ENCODE peak calls at places on chromosomes 16 and 17, in nine cellular contexts. One of them, this sample, is unnamed.

GRCh38 chr17:66747561-66748275 is 87.2 kb upstream of the CACNG5 start:
- DNase-seq in fibroblast of lung: peak; percentile 89
- DNase-seq in GM23338: no peak
- DNase-seq in mammary epithelial cell: peak; percentile 3
- DNase-seq in neural progenitor cell: no peak
- DNase-seq in GM23248: peak; percentile 94
- DNase-seq in astrocyte: peak; percentile 86
- DNase-seq in PC-3: peak; percentile 84
- DNase-seq in GM12878: no peak
- DNase-seq in this sample: no peak

GRCh38 chr16:75550211-75550662 is 5.8 kb downstream of the TMEM231 start:
- DNase-seq in fibroblast of lung: peak; percentile 55
- DNase-seq in GM23338: peak; percentile 89
- DNase-seq in mammary epithelial cell: peak; percentile 88
- DNase-seq in neural progenitor cell: peak; percentile 69
- DNase-seq in GM23248: peak; percentile 49
- DNase-seq in astrocyte: peak; percentile 47
- DNase-seq in PC-3: peak; percentile 33
- DNase-seq in GM12878: peak; percentile 69
- DNase-seq in this sample: peak; percentile 57

GRCh38 chr16:53041196-53041977 is 11.3 kb downstream of the CHD9NB start:
- DNase-seq in fibroblast of lung: no peak
- DNase-seq in GM23338: peak; percentile 59
- DNase-seq in mammary epithelial cell: peak; percentile 90
- DNase-seq in neural progenitor cell: peak; percentile 40
- DNase-seq in GM23248: no peak
- DNase-seq in astrocyte: no peak
- DNase-seq in PC-3: no peak
- DNase-seq in GM12878: no peak
- DNase-seq in this sample: peak; percentile 62

GRCh38 chr16:75087040-75087979 is 29.3 kb downstream of the LDHD start:
- DNase-seq in fibroblast of lung: peak; percentile 45
- DNase-seq in GM23338: no peak
- DNase-seq in mammary epithelial cell: peak; percentile 18
- DNase-seq in neural progenitor cell: no peak
- DNase-seq in GM23248: peak; percentile 44
- DNase-seq in astrocyte: peak; percentile 31
- DNase-seq in PC-3: no peak
- DNase-seq in GM12878: no peak
- DNase-seq in this sample: peak; percentile 60

GRCh38 chr16:56241596-56241995 is 50.3 kb downstream of the GNAO1 start:
- DNase-seq in fibroblast of lung: peak; percentile 29
- DNase-seq in GM23338: no peak
- DNase-seq in mammary epithelial cell: peak; percentile 9
- DNase-seq in neural progenitor cell: no peak
- DNase-seq in GM23248: no peak
- DNase-seq in astrocyte: peak; percentile 3
- DNase-seq in PC-3: peak; percentile 18
- DNase-seq in GM12878: no peak
- DNase-seq in this sample: no peak

GRCh38 chr16:15653227-15653626 is 3.2 kb downstream of the NDE1 start:
- DNase-seq in fibroblast of lung: peak; percentile 92
- DNase-seq in GM23338: no peak
- DNase-seq in mammary epithelial cell: peak; percentile 80
- DNase-seq in neural progenitor cell: no peak
- DNase-seq in GM23248: peak; percentile 93
- DNase-seq in astrocyte: peak; percentile 90
- DNase-seq in PC-3: peak; percentile 32
- DNase-seq in GM12878: no peak
- DNase-seq in this sample: no peak

GRCh38 chr16:47643610-47644009 is 182.5 kb downstream of the PHKB start:
- DNase-seq in fibroblast of lung: peak; percentile 16
- DNase-seq in GM23338: no peak
- DNase-seq in mammary epithelial cell: no peak
- DNase-seq in neural progenitor cell: no peak
- DNase-seq in GM23248: peak; percentile 5
- DNase-seq in astrocyte: peak; percentile 11
- DNase-seq in PC-3: no peak
- DNase-seq in GM12878: no peak
- DNase-seq in this sample: no peak

GRCh38 chr17:17902357-17902756 is 65.6 kb upstream of the SREBF1 start:
- DNase-seq in fibroblast of lung: no peak
- DNase-seq in GM23338: peak; percentile 35
- DNase-seq in mammary epithelial cell: no peak
- DNase-seq in neural progenitor cell: no peak
- DNase-seq in GM23248: no peak
- DNase-seq in astrocyte: no peak
- DNase-seq in PC-3: peak; percentile 31
- DNase-seq in GM12878: no peak
- DNase-seq in this sample: no peak

GRCh38 chr16:69107311-69107962 is 2.0 kb downstream of the HAS3 start:
- DNase-seq in fibroblast of lung: peak; percentile 22
- DNase-seq in GM23338: peak; percentile 60
- DNase-seq in mammary epithelial cell: peak; percentile 52
- DNase-seq in neural progenitor cell: peak; percentile 67
- DNase-seq in GM23248: peak; percentile 67
- DNase-seq in astrocyte: no peak
- DNase-seq in PC-3: peak; percentile 36
- DNase-seq in GM12878: no peak
- DNase-seq in this sample: peak; percentile 37

GRCh38 chr17:7029659-7030058 is 6.2 kb upstream of the SLC16A13 start:
- DNase-seq in fibroblast of lung: no peak
- DNase-seq in GM23338: no peak
- DNase-seq in mammary epithelial cell: no peak
- DNase-seq in neural progenitor cell: no peak
- DNase-seq in GM23248: no peak
- DNase-seq in astrocyte: no peak
- DNase-seq in PC-3: no peak
- DNase-seq in GM12878: no peak
- DNase-seq in this sample: no peak

GRCh38 chr17:73282629-73283028 is 20.9 kb upstream of the CPSF4L start:
- DNase-seq in fibroblast of lung: no peak
- DNase-seq in GM23338: no peak
- DNase-seq in mammary epithelial cell: no peak
- DNase-seq in neural progenitor cell: no peak
- DNase-seq in GM23248: no peak
- DNase-seq in astrocyte: no peak
- DNase-seq in PC-3: no peak
- DNase-seq in GM12878: no peak
- DNase-seq in this sample: no peak

DNA sequence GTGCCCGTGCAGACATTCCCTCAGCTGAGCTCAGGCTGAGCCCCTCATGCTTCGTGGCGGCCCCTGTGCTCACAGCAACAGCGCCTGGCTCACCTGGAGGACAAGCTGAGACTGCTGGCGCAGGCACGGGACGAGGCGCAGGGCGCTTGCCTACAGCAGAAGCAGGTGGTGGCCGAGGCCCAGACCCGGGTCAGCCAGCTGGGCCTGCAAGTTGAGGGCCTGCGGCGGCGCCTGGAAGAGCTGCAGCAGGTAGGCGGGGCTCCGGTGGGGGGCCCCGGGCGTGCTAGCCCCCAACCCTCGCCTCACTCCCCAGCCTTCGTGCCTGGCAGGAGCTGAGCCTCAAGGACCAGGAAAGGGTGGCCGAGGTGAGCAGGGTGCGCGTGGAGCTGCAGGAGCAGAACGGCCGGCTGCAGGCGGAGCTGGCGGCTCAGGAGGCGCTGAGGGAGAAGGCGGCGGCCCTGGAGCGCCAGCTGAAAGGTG is 1.4 kb upstream of the RAC3 start:
- DNase-seq in fibroblast of lung: no peak
- DNase-seq in GM23338: no peak
- DNase-seq in mammary epithelial cell: no peak
- DNase-seq in neural progenitor cell: no peak
- DNase-seq in GM23248: no peak
- DNase-seq in astrocyte: no peak
- DNase-seq in PC-3: no peak
- DNase-seq in GM12878: no peak
- DNase-seq in this sample: no peak
- H2AFZ ChIP-seq in fibroblast of lung: no peak overlapping the region
- H2AFZ ChIP-seq in GM23338: no peak overlapping the region
- H2AFZ ChIP-seq in mammary epithelial cell: no peak overlapping the region
- H2AFZ ChIP-seq in neural progenitor cell: no peak overlapping the region
- H2AFZ ChIP-seq in GM23248: no peak overlapping the region
- H2AFZ ChIP-seq in astrocyte: peak overlapping the region; percentile 87
- H2AFZ ChIP-seq in PC-3: no peak overlapping the region
- H2AFZ ChIP-seq in GM12878: no peak overlapping the region
- H2AFZ ChIP-seq in this sample: no peak overlapping the region

GRCh38 chr16:88807142-88807625 is 3.6 kb downstream of the CDT1 start:
- DNase-seq in fibroblast of lung: no peak
- DNase-seq in GM23338: no peak
- DNase-seq in mammary epithelial cell: no peak
- DNase-seq in neural progenitor cell: no peak
- DNase-seq in GM23248: no peak
- DNase-seq in astrocyte: no peak
- DNase-seq in PC-3: no peak
- DNase-seq in GM12878: no peak
- DNase-seq in this sample: no peak

GRCh38 chr16:88805887-88806393 is 2.4 kb downstream of the CDT1 start:
- DNase-seq in fibroblast of lung: no peak
- DNase-seq in GM23338: no peak
- DNase-seq in mammary epithelial cell: no peak
- DNase-seq in neural progenitor cell: no peak
- DNase-seq in GM23248: no peak
- DNase-seq in astrocyte: no peak
- DNase-seq in PC-3: no peak
- DNase-seq in GM12878: no peak
- DNase-seq in this sample: no peak

GRCh38 chr16:88807626-88808453 is 3.9 kb downstream of the APRT start:
- DNase-seq in fibroblast of lung: no peak
- DNase-seq in GM23338: no peak
- DNase-seq in mammary epithelial cell: no peak
- DNase-seq in neural progenitor cell: no peak
- DNase-seq in GM23248: no peak
- DNase-seq in astrocyte: no peak
- DNase-seq in PC-3: no peak
- DNase-seq in GM12878: no peak
- DNase-seq in this sample: no peak

GRCh38 chr16:88805340-88805715 is 1.7 kb downstream of the CDT1 start:
- DNase-seq in fibroblast of lung: no peak
- DNase-seq in GM23338: no peak
- DNase-seq in mammary epithelial cell: no peak
- DNase-seq in neural progenitor cell: no peak
- DNase-seq in GM23248: no peak
- DNase-seq in astrocyte: no peak
- DNase-seq in PC-3: no peak
- DNase-seq in GM12878: no peak
- DNase-seq in this sample: no peak

GRCh38 chr16:88806491-88807111 is 3.0 kb downstream of the CDT1 start:
- DNase-seq in fibroblast of lung: no peak
- DNase-seq in GM23338: no peak
- DNase-seq in mammary epithelial cell: no peak
- DNase-seq in neural progenitor cell: no peak
- DNase-seq in GM23248: no peak
- DNase-seq in astrocyte: no peak
- DNase-seq in PC-3: no peak
- DNase-seq in GM12878: no peak
- DNase-seq in this sample: no peak
- H3K36me3 ChIP-seq in fibroblast of lung: peaks cover 25% of the 10 kb centered on the region
- H3K36me3 ChIP-seq in GM23338: peaks cover 19% of the 10 kb centered on the region
- H3K36me3 ChIP-seq in mammary epithelial cell: peaks cover 22% of the 10 kb centered on the region
- H3K36me3 ChIP-seq in neural progenitor cell: no peaks in the 10 kb centered on the region
- H3K36me3 ChIP-seq in GM23248: no peaks in the 10 kb centered on the region
- H3K36me3 ChIP-seq in astrocyte: peaks cover 3% of the 10 kb centered on the region
- H3K36me3 ChIP-seq in PC-3: peaks cover 12% of the 10 kb centered on the region
- H3K36me3 ChIP-seq in GM12878: peaks cover 6% of the 10 kb centered on the region
- H3K36me3 ChIP-seq in this sample: no peaks in the 10 kb centered on the region

GRCh38 chr17:83096401-83097220 is 17.2 kb downstream of the METRNL start:
- DNase-seq in fibroblast of lung: no peak
- DNase-seq in GM23338: no peak
- DNase-seq in mammary epithelial cell: no peak
- DNase-seq in neural progenitor cell: no peak
- DNase-seq in GM23248: no peak
- DNase-seq in astrocyte: no peak
- DNase-seq in PC-3: peak; percentile 76
- DNase-seq in GM12878: no peak
- DNase-seq in this sample: no peak
- TF ChIP-seq EZH2 in fibroblast of lung: no peak
- TF ChIP-seq EZH2 in GM23338: no peak
- TF ChIP-seq EZH2 in mammary epithelial cell: no peak
- TF ChIP-seq EZH2 in neural progenitor cell: no peak
- TF ChIP-seq EZH2 in GM23248: no peak
- TF ChIP-seq EZH2 in astrocyte: no peak
- TF ChIP-seq EZH2 in PC-3: no peak
- TF ChIP-seq EZH2 in GM12878: no peak
- TF ChIP-seq EZH2 in this sample: no peak

GRCh38 chr16:86101135-86101911 is 202.4 kb downstream of the IRF8 start:
- DNase-seq in fibroblast of lung: no peak
- DNase-seq in GM23338: no peak
- DNase-seq in mammary epithelial cell: no peak
- DNase-seq in neural progenitor cell: no peak
- DNase-seq in GM23248: no peak
- DNase-seq in astrocyte: no peak
- DNase-seq in PC-3: no peak
- DNase-seq in GM12878: no peak
- DNase-seq in this sample: no peak

GRCh38 chr16:86103320-86103719 is 204.4 kb downstream of the IRF8 start:
- DNase-seq in fibroblast of lung: no peak
- DNase-seq in GM23338: peak; percentile 18
- DNase-seq in mammary epithelial cell: no peak
- DNase-seq in neural progenitor cell: no peak
- DNase-seq in GM23248: no peak
- DNase-seq in astrocyte: no peak
- DNase-seq in PC-3: no peak
- DNase-seq in GM12878: no peak
- DNase-seq in this sample: no peak

GRCh38 chr16:86099326-86099725 is 200.4 kb downstream of the IRF8 start:
- DNase-seq in fibroblast of lung: no peak
- DNase-seq in GM23338: no peak
- DNase-seq in mammary epithelial cell: no peak
- DNase-seq in neural progenitor cell: peak; percentile 49
- DNase-seq in GM23248: no peak
- DNase-seq in astrocyte: no peak
- DNase-seq in PC-3: no peak
- DNase-seq in GM12878: no peak
- DNase-seq in this sample: no peak

GRCh38 chr16:86100205-86101134 is 201.5 kb downstream of the IRF8 start:
- DNase-seq in fibroblast of lung: peak; percentile 20
- DNase-seq in GM23338: no peak
- DNase-seq in mammary epithelial cell: no peak
- DNase-seq in neural progenitor cell: no peak
- DNase-seq in GM23248: no peak
- DNase-seq in astrocyte: peak; percentile 5
- DNase-seq in PC-3: no peak
- DNase-seq in GM12878: no peak
- DNase-seq in this sample: peak; percentile 76

DNA sequence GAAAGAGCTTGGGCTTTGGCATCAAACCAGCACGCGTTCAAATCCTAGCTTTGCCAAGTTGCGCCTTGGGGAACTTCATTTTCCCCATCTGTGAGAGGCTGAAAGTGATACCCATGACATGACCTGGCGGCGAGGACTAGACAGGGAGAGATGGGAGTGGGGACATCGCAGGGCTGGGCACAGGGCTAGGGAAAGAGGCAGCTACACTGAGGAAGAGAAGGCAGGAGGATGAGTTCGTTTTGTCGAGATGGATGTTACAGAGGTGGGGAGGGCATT is 202.9 kb downstream of the IRF8 start:
- DNase-seq in fibroblast of lung: no peak
- DNase-seq in GM23338: no peak
- DNase-seq in mammary epithelial cell: no peak
- DNase-seq in neural progenitor cell: no peak
- DNase-seq in GM23248: no peak
- DNase-seq in astrocyte: no peak
- DNase-seq in PC-3: no peak
- DNase-seq in GM12878: no peak
- DNase-seq in this sample: no peak
- H2AFZ ChIP-seq in fibroblast of lung: no peak overlapping the region
- H2AFZ ChIP-seq in GM23338: no peak overlapping the region
- H2AFZ ChIP-seq in mammary epithelial cell: no peak overlapping the region
- H2AFZ ChIP-seq in neural progenitor cell: no peak overlapping the region
- H2AFZ ChIP-seq in GM23248: no peak overlapping the region
- H2AFZ ChIP-seq in astrocyte: no peak overlapping the region
- H2AFZ ChIP-seq in PC-3: no peak overlapping the region
- H2AFZ ChIP-seq in GM12878: no peak overlapping the region
- H2AFZ ChIP-seq in this sample: no peak overlapping the region

This sample was measured in hepatocyte.